ENCODE peak calls at places on chromosomes 4 and X, in eight cellular contexts. V, Q, A, E, F, L, S and Y are unnamed samples. For H3K27me3, the result is how much of the 10 kb centered on the place peaks cover.

GRCh38 chr4:163816494-163816893 is 322.0 kb downstream of the TMA16 start:
- DNase-seq in V (no peak), Q (no peak), E (no peak), L (no peak), F (no peak), S (no peak), A (no peak), Y (no peak)

GRCh38 chrX:105211051-105211575 is 9.4 kb downstream of the TEX13A start:
- DNase-seq in A (no peak), F (no peak), V (no peak), Q (no peak), E (no peak), S (no peak), L (no peak), Y (peak)

GRCh38 chrX:69028761-69029120 is 136.5 kb downstream of the PJA1 start:
- DNase-seq in A (no peak), L (no peak), F (no peak), S (peak), E (no peak), V (no peak), Q (no peak), Y (peak)

GRCh38 chrX:123860983-123861382 is 1.1 kb downstream of the XIAP start:
- DNase-seq in A (no peak), S (no peak), E (peak), L (no peak), V (no peak), F (no peak), Q (no peak), Y (peak)

GRCh38 chr4:7439699-7440098 is 5.0 kb upstream of the PSAPL1 start:
- DNase-seq in Q (no peak), S (no peak), L (no peak), A (no peak), F (no peak), V (no peak), E (no peak), Y (no peak)

GRCh38 chr4:76590847-76591281 is 155.8 kb downstream of the SHROOM3 start:
- DNase-seq in A (no peak), L (peak), S (no peak), V (no peak), Q (no peak), F (no peak), E (no peak), Y (no peak)

GRCh38 chr4:103400405-103400804 is 202.3 kb upstream of the CENPE start:
- DNase-seq in E (no peak), V (no peak), A (no peak), S (no peak), L (no peak), F (no peak), Q (no peak), Y (peak)

GRCh38 chr4:81789741-81790402 is 318.2 kb upstream of the RASGEF1B start:
- DNase-seq in L (no peak), V (no peak), S (no peak), F (no peak), A (no peak), Q (no peak), E (no peak), Y (no peak)

GRCh38 chrX:115459883-115460564 is 101.0 kb upstream of the PLS3 start:
- DNase-seq in S (no peak), A (no peak), E (no peak), V (no peak), F (no peak), Q (no peak), L (peak), Y (peak)

GRCh38 chr4:124726269-124726668 is 13.7 kb upstream of the ANKRD50 start:
- DNase-seq in L (no peak), F (no peak), Q (no peak), A (no peak), S (no peak), V (no peak), E (no peak), Y (peak)

GRCh38 chrX:148354906-148355305 is 145.5 kb upstream of the AFF2 start:
- DNase-seq in L (no peak), V (no peak), E (no peak), F (no peak), Q (no peak), A (no peak), S (no peak), Y (no peak)

GRCh38 chrX:86711531-86712180 is 563.4 kb downstream of the DACH2 start:
- DNase-seq in E (no peak), F (no peak), A (no peak), L (no peak), Q (no peak), S (no peak), V (no peak), Y (no peak)

GRCh38 chr4:120658772-120659171 is 263.8 kb downstream of the PRDM5 start:
- DNase-seq in V (no peak), Q (no peak), A (no peak), F (no peak), S (no peak), E (peak), L (no peak), Y (no peak)

GRCh38 chr4:38723726-38724506 is 58.9 kb downstream of the TLR10 start:
- DNase-seq in F (no peak), V (no peak), Q (no peak), E (no peak), S (no peak), A (no peak), L (no peak), Y (no peak)

GRCh38 chrX:130555757-130556156 is 154.0 kb downstream of the RBMX2 start:
- DNase-seq in F (no peak), A (peak), S (no peak), Q (no peak), V (no peak), E (no peak), L (no peak), Y (no peak)

GRCh38 chrX:106931831-106932491 is 11.8 kb downstream of the CLDN2 start:
- DNase-seq in V (no peak), Q (no peak), E (no peak), L (no peak), F (peak), S (no peak), A (no peak), Y (no peak)

GRCh38 chr4:124783847-124784246 is 71.3 kb upstream of the ANKRD50 start:
- DNase-seq in F (no peak), E (no peak), V (no peak), L (no peak), A (no peak), Q (no peak), S (no peak), Y (peak)

GRCh38 chrX:68835468-68835867 is 6.6 kb downstream of the EFNB1 start:
- DNase-seq in S (no peak), V (no peak), Q (no peak), E (no peak), F (no peak), L (no peak), A (no peak), Y (no peak)

GRCh38 chrX:7062276-7062675 is 85.2 kb upstream of the STS start:
- DNase-seq in E (peak), V (no peak), A (no peak), F (no peak), L (no peak), Q (no peak), S (no peak), Y (no peak)

GRCh38 chr4:108010167-108010566 is 20.5 kb downstream of the HADH start:
- DNase-seq in F (no peak), L (peak), A (no peak), Q (no peak), V (no peak), S (no peak), E (no peak), Y (peak)

GRCh38 chr4:176277162-176277904 is 8.3 kb upstream of the ASB5 start:
- DNase-seq in A (peak), F (peak), E (peak), L (no peak), Q (no peak), V (peak), S (peak), Y (peak)

GRCh38 chr4:18020145-18020670 is 1.3 kb downstream of the LCORL start:
- DNase-seq in L (no peak), E (peak), A (no peak), S (no peak), V (no peak), Q (no peak), F (peak), Y (no peak)

GRCh38 chr4:79906306-79906705 is 166.7 kb downstream of the ANTXR2 start:
- DNase-seq in L (no peak), Q (no peak), E (no peak), S (no peak), A (no peak), F (no peak), V (no peak), Y (no peak)

GRCh38 chrX:47093248-47093647 is 15.0 kb downstream of the RGN start:
- DNase-seq in F (peak), E (peak), Q (no peak), S (no peak), V (no peak), L (no peak), A (peak), Y (peak)

GRCh38 chr4:156999175-156999517 is 27.5 kb upstream of the PDGFC start:
- DNase-seq in A (no peak), E (peak), S (peak), V (no peak), Q (no peak), L (peak), F (peak), Y (peak)

GRCh38 chr4:16448240-16448639 is 222.0 kb upstream of the TAPT1 start:
- DNase-seq in Q (no peak), L (no peak), V (no peak), E (no peak), A (no peak), S (no peak), F (no peak), Y (no peak)

GRCh38 chr4:140703463-140703862 is 52.7 kb downstream of the TBC1D9 start:
- DNase-seq in E (no peak), V (no peak), A (no peak), Q (no peak), L (no peak), S (no peak), F (no peak), Y (no peak)

GRCh38 chrX:74284391-74284952 is 19.5 kb upstream of the ZCCHC13 start:
- DNase-seq in V (no peak), E (no peak), L (no peak), A (no peak), S (no peak), F (no peak), Q (no peak), Y (no peak)

GRCh38 chr4:106172846-106173245 is 143.2 kb downstream of the TBCK start:
- DNase-seq in S (no peak), L (no peak), F (no peak), E (no peak), Q (no peak), V (no peak), A (no peak), Y (peak)

GRCh38 chrX:110097920-110098319 is 95.0 kb downstream of the TMEM164 start:
- DNase-seq in F (no peak), A (no peak), E (no peak), S (no peak), V (no peak), Q (no peak), L (no peak), Y (no peak)

DNA sequence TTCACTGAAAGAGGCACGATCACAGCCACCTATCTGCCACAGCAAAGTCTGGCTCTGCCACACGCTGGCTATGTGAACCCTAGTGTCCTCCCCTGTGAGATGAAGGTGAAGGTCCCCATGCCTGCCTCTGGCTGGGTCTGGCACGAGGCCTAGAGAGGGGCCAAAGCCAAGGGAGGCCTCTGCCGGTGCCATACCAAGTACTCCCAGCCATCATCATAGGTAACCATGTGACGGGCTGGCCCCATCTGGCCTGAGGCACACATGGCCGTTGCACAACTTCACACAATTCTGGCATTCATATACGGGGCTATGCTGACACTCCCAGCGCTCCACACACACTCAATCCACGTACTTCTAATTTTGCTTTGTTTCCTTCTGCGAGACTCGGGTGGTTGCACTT is 15.3 kb downstream of the NOP14 start:
- DNase-seq in S (no peak), L (no peak), Q (no peak), F (no peak), A (no peak), E (no peak), V (no peak), Y (no peak)
- H3K4me3 ChIP-seq in S (no peak), L (no peak), Q (no peak), F (no peak), A (no peak), E (no peak), V (no peak), Y (no peak)

DNA sequence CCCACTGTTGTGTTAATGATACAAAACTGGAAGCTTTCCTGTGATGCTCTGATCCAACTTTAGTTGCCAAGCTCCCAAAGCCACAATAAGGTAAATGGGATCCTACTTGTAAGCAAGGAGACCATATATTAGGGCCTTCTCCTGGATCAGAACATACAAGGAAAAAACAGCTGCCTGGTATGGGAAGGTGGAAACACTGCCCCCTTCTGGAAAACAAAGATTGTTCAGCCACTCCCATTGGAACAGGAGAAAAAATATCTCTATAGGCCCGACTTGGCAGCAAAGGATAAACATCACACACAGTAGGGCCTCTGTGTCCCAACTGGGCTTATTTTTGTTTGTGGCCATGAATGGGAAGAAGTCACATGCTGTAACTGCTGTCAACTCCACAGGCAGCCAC is 166.5 kb downstream of the TBX22 start:
- DNase-seq in S (no peak), E (no peak), L (no peak), V (no peak), F (peak), A (no peak), Q (no peak), Y (no peak)
- TF ChIP-seq CTCF in S (no peak), E (no peak), L (no peak), V (peak), F (no peak), A (peak), Q (no peak), Y (no peak)

DNA sequence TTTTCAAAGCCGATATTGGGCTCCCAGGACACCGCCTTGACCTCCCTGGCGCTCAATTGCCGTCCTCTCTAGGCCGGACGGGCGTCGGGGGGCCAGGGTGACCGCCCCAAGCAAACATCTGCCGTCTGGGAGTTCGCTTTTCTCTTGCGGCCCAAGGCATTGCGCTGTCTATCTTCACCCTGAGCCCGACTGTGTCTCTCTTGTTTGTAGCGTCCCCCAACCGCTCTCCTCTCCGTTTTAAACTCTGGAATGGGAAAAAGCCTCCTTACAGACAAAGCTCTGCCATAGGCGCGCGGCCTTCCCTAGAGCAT is 551 bp upstream of the ARX start:
- DNase-seq in S (no peak), F (no peak), Q (no peak), A (no peak), E (no peak), V (no peak), L (no peak), Y (no peak)
- H3K27me3 ChIP-seq in S (under half), F (half or more), Q (half or more), A (half or more), E (half or more), V (half or more), L (under half), Y (under half)

DNA sequence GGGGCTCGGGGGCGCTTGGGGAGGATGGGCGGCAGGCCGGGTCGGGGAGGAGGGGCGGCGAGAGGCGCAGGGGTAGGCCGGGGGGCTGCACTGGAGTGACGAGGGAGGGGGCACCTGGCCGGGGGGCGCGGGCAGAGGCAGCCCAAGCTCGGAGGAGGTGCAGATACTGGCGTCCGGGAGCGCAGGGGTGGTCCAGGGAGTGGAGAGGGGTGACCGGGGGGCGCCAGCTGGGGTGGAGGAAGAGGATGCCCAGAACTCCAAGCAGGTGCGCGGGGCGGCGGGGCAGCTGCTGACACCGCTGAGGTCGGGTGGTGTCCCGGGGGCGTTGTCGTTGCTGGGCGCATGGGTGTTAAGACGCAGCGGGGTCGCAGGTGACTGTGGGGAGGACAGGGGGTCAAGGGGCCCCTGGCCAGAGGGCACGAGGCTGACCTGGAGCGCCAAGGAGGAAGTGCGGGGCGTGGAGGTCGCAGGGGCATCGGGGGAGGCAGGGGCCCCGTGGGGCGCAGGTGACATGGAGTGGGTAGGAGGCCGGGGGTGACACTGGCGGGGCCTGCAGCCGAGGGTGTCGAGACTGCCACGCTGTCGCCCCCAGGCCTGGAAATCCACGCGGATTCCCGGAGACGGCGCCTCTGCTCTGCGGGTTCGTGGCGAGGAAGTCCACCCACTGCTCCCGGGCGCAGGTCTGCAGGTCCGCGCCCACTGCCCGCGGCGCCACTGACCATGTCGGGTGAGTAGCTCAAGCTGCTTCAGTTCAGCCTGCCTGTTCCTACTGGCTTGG is 928 bp downstream of the GYG2 start:
- DNase-seq in Q (no peak), L (no peak), A (no peak), F (no peak), S (no peak), E (no peak), V (no peak), Y (no peak)
- H3K4me3 ChIP-seq in Q (no peak), L (peak), A (peak), F (peak), S (no peak), E (no peak), V (no peak), Y (no peak)

GRCh38 chr4:127604949-127605709 is 27.6 kb upstream of the INTU start:
- DNase-seq in A (peak), S (no peak), V (no peak), E (peak), Q (no peak), F (peak), L (no peak), Y (peak)
- TF ChIP-seq CTCF in A (peak), S (peak), V (peak), E (peak), Q (peak), F (peak), L (peak), Y (peak)

DNA sequence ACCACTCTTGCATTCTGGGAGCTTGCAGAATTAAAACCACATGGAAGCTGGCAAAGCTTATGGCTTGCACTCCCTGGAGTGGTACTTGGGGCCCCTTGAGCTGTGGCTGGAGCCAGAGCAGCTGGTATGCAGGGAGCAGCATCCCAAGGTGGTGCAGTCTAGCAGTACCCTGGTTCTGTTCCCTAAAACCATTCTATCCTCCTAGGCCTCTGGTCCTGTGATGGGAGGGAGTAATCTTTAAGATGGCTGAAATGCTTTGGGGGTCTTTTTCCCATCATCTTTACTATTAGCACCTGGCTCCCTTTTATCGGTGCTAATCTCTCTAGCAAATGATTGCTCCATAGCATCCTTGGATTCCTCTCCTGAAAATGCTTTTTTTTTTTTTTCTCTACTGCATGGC is 56.1 kb downstream of the MAGEB17 start:
- DNase-seq in F (no peak), L (no peak), S (no peak), A (no peak), Q (no peak), E (no peak), V (no peak), Y (no peak)
- H3K27me3 ChIP-seq in F (under half), L (under half), S (under half), A (under half), Q (under half), E (under half), V (under half), Y (under half)

DNA sequence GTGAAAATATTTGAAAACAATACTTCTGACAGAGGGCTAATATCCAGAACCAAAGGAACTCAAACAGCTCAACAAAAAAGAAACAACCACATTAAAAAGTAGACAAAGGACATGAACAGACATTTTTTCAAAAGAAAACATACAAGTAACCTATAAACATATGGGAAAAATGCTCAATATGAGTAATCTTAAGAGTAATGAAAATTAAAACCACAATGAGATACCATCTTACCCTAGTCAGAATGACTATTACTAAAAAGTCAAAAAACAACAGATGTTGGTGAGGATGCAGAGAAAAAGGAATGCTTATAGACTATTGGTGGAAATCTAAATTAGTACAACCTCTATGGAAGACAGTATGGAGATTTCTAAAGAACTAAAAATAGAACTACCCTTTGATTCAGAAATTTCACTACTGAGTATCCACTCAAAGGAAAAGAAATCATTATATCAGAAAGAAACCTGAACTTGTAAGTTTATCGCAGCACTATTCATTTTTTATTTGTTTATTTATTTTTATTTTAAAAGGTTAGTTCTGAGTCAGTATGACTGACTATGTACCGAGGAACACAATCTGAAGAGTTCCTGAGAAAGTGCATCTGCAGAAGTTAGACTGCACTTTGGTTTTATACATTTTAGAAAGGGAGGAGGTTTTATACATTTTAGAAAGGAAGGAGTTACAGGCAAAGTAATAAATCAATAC is 231.3 kb downstream of the INPP4B start:
- DNase-seq in L (peak), E (no peak), F (no peak), S (no peak), V (no peak), A (no peak), Q (no peak), Y (peak)
- H3K4me3 ChIP-seq in L (no peak), E (no peak), F (no peak), S (no peak), V (no peak), A (no peak), Q (no peak), Y (no peak)

DNA sequence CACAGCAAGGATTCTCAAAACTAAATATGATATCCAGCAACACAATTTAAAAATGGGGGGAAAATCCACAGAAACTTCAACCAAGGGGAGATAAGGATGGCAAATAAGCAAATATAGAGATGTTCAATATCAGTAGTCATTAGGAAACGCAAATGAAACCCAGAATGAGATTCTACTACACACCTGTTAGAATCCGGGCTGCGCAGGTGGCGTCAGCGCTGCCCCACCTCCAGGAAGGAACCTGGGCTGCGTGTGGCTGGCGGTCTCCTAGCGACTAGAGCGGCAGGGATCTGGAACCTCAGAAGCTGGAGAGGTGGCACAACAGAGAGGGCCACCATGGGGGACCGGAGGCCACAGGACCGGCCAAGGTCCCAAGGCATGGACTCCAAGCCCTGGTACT is at the start of gene FAM47B:
- DNase-seq in Q (no peak), L (no peak), A (no peak), S (no peak), E (no peak), F (no peak), V (no peak), Y (no peak)
- TF ChIP-seq CTCF in Q (no peak), L (no peak), A (no peak), S (no peak), E (no peak), F (no peak), V (no peak), Y (no peak)